ENCODE peak calls at places on chromosomes 1 and 21, in five cellular contexts. F is right lobe of liver, W is AG09319, N is GM23338, R is progenitor cell of endocrine pancreas. V is an unnamed sample.

GRCh38 chr1:207404849-207405525 is 49.1 kb upstream of the CR2 start:
- DNase-seq in F (no peak), W (peak), N (peak), R (no peak), V (no peak)

GRCh38 chr1:87530042-87530441 is 201.4 kb downstream of the LMO4 start:
- DNase-seq in F (no peak), W (no peak), N (no peak), R (no peak), V (no peak)

GRCh38 chr1:182927693-182928433 is 25.1 kb downstream of the SHCBP1L start:
- DNase-seq in F (no peak), W (no peak), N (no peak), R (no peak), V (no peak)

GRCh38 chr1:59750612-59751395 is 63.9 kb upstream of the HOOK1 start:
- DNase-seq in F (no peak), W (no peak), N (no peak), R (no peak), V (no peak)

GRCh38 chr1:36023098-36023769 is 60.7 kb upstream of the TEKT2 start:
- DNase-seq in F (no peak), W (no peak), N (no peak), R (no peak), V (no peak)

GRCh38 chr1:36934061-36934460 is 100.3 kb downstream of the GRIK3 start:
- DNase-seq in F (no peak), W (no peak), N (no peak), R (no peak), V (no peak)

GRCh38 chr1:235908742-235909520 is 42.2 kb upstream of the LYST start:
- DNase-seq in F (no peak), W (no peak), N (no peak), R (no peak), V (no peak)

GRCh38 chr21:15422761-15423160 is 307.0 kb upstream of the USP25 start:
- DNase-seq in F (no peak), W (peak), N (no peak), R (no peak), V (no peak)

GRCh38 chr1:229893762-229894444 is 173.1 kb upstream of the GALNT2 start:
- DNase-seq in F (no peak), W (no peak), N (no peak), R (no peak), V (no peak)

GRCh38 chr1:3579626-3580025 is 31.7 kb downstream of the MEGF6 start:
- DNase-seq in F (no peak), W (no peak), N (no peak), R (no peak), V (no peak)

GRCh38 chr1:27145934-27146354 is 9.0 kb downstream of the SLC9A1 start:
- DNase-seq in F (no peak), W (peak), N (no peak), R (no peak), V (no peak)

GRCh38 chr1:65003316-65003664 is 36.9 kb upstream of the JAK1 start:
- DNase-seq in F (no peak), W (no peak), N (peak), R (no peak), V (no peak)

GRCh38 chr1:236064674-236065508 is at the start of gene NID1:
- DNase-seq in F (peak), W (peak), N (peak), R (peak), V (peak)

GRCh38 chr1:118960567-118961136 is 27.5 kb downstream of the TBX15 start:
- DNase-seq in F (peak), W (no peak), N (peak), R (no peak), V (no peak)

GRCh38 chr1:86154581-86155060 is 2.0 kb downstream of the COL24A1 start:
- DNase-seq in F (no peak), W (no peak), N (peak), R (peak), V (peak)

GRCh38 chr1:31372961-31373896 is at the start of gene FABP3:
- DNase-seq in F (peak), W (no peak), N (peak), R (peak), V (peak)

GRCh38 chr21:39317134-39318090 is 4.0 kb upstream of the BRWD1 start:
- DNase-seq in F (no peak), W (no peak), N (no peak), R (no peak), V (no peak)

GRCh38 chr1:10528066-10529014 is 53.6 kb downstream of the PEX14 start:
- DNase-seq in F (no peak), W (no peak), N (no peak), R (no peak), V (no peak)

GRCh38 chr1:88873737-88874374 is 17.5 kb downstream of the GTF2B start:
- DNase-seq in F (no peak), W (no peak), N (no peak), R (no peak), V (no peak)

GRCh38 chr1:50699795-50700194 is 260.3 kb downstream of the FAF1 start:
- DNase-seq in F (no peak), W (no peak), N (no peak), R (no peak), V (no peak)

GRCh38 chr1:206435450-206435849 is 34.8 kb upstream of the IKBKE start:
- DNase-seq in F (no peak), W (no peak), N (no peak), R (no peak), V (no peak)

GRCh38 chr21:35352066-35352770 is 303.1 kb upstream of the RUNX1 start:
- DNase-seq in F (no peak), W (peak), N (no peak), R (no peak), V (no peak)

GRCh38 chr1:115790846-115791245 is 22.3 kb upstream of the CASQ2 start:
- DNase-seq in F (no peak), W (no peak), N (no peak), R (no peak), V (no peak)

GRCh38 chr1:51518730-51519047 is 377 bp downstream of the EPS15 start:
- DNase-seq in F (peak), W (no peak), N (no peak), R (no peak), V (no peak)

GRCh38 chr1:156246241-156246761 is 1.6 kb downstream of the PAQR6 start:
- DNase-seq in F (no peak), W (no peak), N (peak), R (no peak), V (no peak)

GRCh38 chr1:77888429-77889239 is at the start of gene NEXN:
- DNase-seq in F (peak), W (peak), N (peak), R (peak), V (peak)

GRCh38 chr1:54046671-54047383 is 6.2 kb downstream of the TMEM59 start:
- DNase-seq in F (no peak), W (no peak), N (no peak), R (no peak), V (no peak)

GRCh38 chr1:181033799-181034391 is at the start of gene MR1:
- DNase-seq in F (peak), W (peak), N (peak), R (no peak), V (no peak)

GRCh38 chr1:60213253-60213652 is 139.7 kb upstream of the C1orf87 start:
- DNase-seq in F (no peak), W (no peak), N (peak), R (no peak), V (no peak)

GRCh38 chr1:207025144-207025880 is 7.2 kb downstream of the C1orf116 start:
- DNase-seq in F (no peak), W (no peak), N (peak), R (no peak), V (no peak)

GRCh38 chr1:61132176-61133047 is 50.1 kb downstream of the NFIA start:
- DNase-seq in F (no peak), W (no peak), N (no peak), R (no peak), V (no peak)

GRCh38 chr21:46079357-46080170 is 18.3 kb upstream of the COL6A2 start:
- DNase-seq in F (peak), W (peak), N (no peak), R (peak), V (peak)

GRCh38 chr21:19899645-19900044 is 1098.6 kb upstream of the NCAM2 start:
- DNase-seq in F (no peak), W (no peak), N (no peak), R (no peak), V (no peak)

GRCh38 chr1:199667079-199667478 is 360.4 kb upstream of the NR5A2 start:
- DNase-seq in F (no peak), W (no peak), N (no peak), R (no peak), V (no peak)

GRCh38 chr1:53619811-53620619 is 118.9 kb downstream of the GLIS1 start:
- DNase-seq in F (peak), W (no peak), N (no peak), R (no peak), V (peak)

DNA sequence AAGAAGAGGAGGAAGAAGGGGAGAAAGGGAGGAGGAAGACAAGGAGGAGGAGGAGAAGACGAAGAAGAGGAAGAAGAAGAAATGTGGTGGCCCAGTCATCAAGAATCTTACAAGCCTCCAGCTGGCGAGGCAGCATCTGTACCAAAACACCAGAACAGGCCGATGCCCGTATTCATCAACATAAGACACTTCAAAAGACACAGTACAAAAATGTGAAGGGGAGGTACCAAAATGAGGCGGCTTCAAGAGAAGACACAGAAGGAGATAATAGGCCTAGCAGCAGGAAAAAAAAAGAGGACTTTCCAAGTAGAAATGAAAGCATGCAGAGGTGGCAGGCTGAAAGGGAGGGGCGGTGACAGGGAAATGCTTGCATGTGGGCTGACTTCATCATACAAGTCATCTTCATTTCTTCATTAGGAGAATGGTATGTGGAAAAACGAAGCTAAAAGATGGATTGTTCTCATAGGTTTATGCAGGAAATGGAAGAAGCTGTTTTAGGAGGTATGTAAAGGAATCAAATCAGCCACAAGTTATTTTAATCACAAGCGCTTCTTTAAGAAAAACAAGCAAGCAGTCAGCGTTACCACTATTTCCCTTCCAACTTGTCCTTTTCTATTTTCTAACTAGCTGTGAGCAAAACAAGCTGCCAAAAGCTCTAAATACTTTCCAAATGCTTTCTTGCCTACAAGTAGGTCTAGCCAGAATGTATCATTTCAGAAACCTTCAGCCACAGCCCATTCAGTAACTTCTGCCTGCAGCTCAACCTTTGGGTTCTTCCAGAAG is 192.3 kb downstream of the SLC45A1 start:
- DNase-seq in F (no peak), W (peak), N (no peak), R (no peak), V (no peak)
- TF ChIP-seq CTCF in F (no peak), W (no peak), N (no peak), R (no peak), V (no peak)

GRCh38 chr21:43287111-43287973 is 118.5 kb downstream of the CRYAA start:
- DNase-seq in F (no peak), W (no peak), N (no peak), R (no peak), V (no peak)
- TF ChIP-seq CTCF in F (no peak), W (no peak), N (no peak), R (no peak), V (no peak)

DNA sequence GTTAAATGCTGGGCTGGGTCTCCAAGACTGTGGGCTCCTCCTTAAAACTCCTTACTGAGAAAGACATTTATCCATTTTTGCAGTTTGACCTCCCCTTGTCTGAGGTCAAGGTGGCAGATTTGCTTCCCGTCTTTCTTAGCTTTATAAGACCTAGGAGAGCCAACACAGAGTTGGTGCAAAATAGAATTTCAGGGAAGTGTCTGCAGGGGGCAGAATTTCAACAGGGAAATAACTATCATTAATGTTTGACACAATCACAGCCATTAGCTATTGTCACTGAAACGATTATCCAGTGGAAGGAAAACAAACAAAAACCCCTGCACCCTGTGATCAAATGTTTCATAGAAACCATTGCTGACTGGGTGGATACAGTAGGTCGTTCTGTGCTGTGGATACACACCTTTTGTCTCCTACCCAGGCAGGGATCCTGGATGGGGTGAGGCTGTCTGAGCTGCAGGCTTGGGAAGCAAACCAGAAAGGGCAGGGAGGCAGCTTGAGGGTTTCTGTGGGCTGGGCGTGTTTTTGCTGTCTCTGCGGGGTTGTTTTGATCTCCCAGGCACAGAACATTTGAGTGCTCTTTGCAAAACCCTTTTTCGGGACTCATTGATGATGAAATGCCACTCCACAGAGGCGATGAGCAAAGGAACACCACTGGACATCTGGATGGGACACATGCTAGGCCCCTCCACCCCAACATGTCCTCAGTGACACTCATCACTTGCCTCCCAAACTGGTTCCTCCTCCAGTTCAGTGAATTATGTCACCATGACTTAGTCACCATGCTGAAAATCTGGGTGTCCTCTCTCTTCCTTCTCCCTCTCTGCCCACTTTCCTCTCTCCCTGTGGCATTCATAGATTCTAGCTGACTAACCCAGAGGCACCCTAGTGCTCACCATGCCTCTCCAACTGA is 94.2 kb upstream of the SERBP1 start:
- DNase-seq in F (peak), W (no peak), N (peak), R (no peak), V (no peak)
- TF ChIP-seq CTCF in F (peak), W (no peak), N (peak), R (peak), V (peak)

GRCh38 chr1:100034465-100034864 is 64.7 kb downstream of the SLC35A3 start:
- DNase-seq in F (no peak), W (no peak), N (peak), R (no peak), V (no peak)
- TF ChIP-seq CTCF in F (no peak), W (peak), N (peak), R (peak), V (peak)

GRCh38 chr1:161374373-161374772 is 6.7 kb upstream of the CFAP126 start:
- DNase-seq in F (no peak), W (no peak), N (peak), R (no peak), V (no peak)
- TF ChIP-seq CTCF in F (peak), W (no peak), N (peak), R (peak), V (peak)

GRCh38 chr21:25607151-25607811 is at the start of gene MRPL39:
- DNase-seq in F (peak), W (peak), N (peak), R (peak), V (peak)
- TF ChIP-seq CTCF in F (peak), W (peak), N (peak), R (peak), V (peak)

GRCh38 chr21:23162213-23162946 is 2164.2 kb downstream of the NCAM2 start:
- DNase-seq in F (no peak), W (no peak), N (no peak), R (no peak), V (no peak)

GRCh38 chr21:23155281-23155680 is 2157.1 kb downstream of the NCAM2 start:
- DNase-seq in F (no peak), W (no peak), N (no peak), R (no peak), V (no peak)

GRCh38 chr21:23160914-23161313 is 2162.7 kb downstream of the NCAM2 start:
- DNase-seq in F (no peak), W (no peak), N (no peak), R (no peak), V (no peak)
- TF ChIP-seq CTCF in F (no peak), W (no peak), N (peak), R (peak), V (peak)